ENCODE peak calls at places on chromosomes 16 and 17, in six cellular contexts. S, P, M, N, L and X are unnamed samples.

GRCh38 chr17:7042507-7043194 is 1.2 kb downstream of the SLC16A11 start:
- DNase-seq in N (no peak), P (peak), M (peak), L (no peak), S (no peak), X (no peak)

GRCh38 chr17:69607162-69607834 is 192.8 kb downstream of the MAP2K6 start:
- DNase-seq in L (peak), S (peak), M (peak), P (peak), N (peak), X (peak)

GRCh38 chr17:80938556-80938955 is 53.1 kb upstream of the CHMP6 start:
- DNase-seq in L (no peak), M (peak), N (no peak), P (no peak), S (no peak), X (no peak)

GRCh38 chr16:81651758-81652718 is 127.1 kb upstream of the PLCG2 start:
- DNase-seq in M (no peak), S (no peak), L (no peak), P (no peak), N (no peak), X (no peak)

GRCh38 chr16:159136-159849 is 6.5 kb upstream of the HBM start:
- DNase-seq in M (no peak), P (no peak), L (no peak), N (no peak), S (no peak), X (no peak)

GRCh38 chr16:79756571-79756970 is 156.0 kb upstream of the MAF start:
- DNase-seq in N (no peak), L (no peak), P (no peak), S (no peak), M (no peak), X (no peak)

GRCh38 chr17:68248886-68249872 is 1.3 kb downstream of the AMZ2 start:
- DNase-seq in L (no peak), S (no peak), N (no peak), M (no peak), P (no peak), X (no peak)

GRCh38 chr17:1997587-1998425 is 27.3 kb downstream of the RTN4RL1 start:
- DNase-seq in P (no peak), L (no peak), M (no peak), N (peak), S (no peak), X (no peak)

GRCh38 chr16:81626181-81626674 is 152.9 kb upstream of the PLCG2 start:
- DNase-seq in P (no peak), L (no peak), N (no peak), S (peak), M (no peak), X (no peak)

GRCh38 chr16:22139008-22139407 is 23.3 kb upstream of the SDR42E2 start:
- DNase-seq in N (no peak), S (no peak), P (no peak), M (no peak), L (no peak), X (no peak)

GRCh38 chr17:30427611-30428010 is 48.9 kb downstream of the CPD start:
- DNase-seq in S (no peak), N (no peak), P (no peak), L (no peak), M (no peak), X (no peak)

GRCh38 chr17:74773871-74774286 is 2.3 kb downstream of the NAT9 start:
- DNase-seq in L (no peak), M (no peak), S (peak), P (no peak), N (no peak), X (no peak)

GRCh38 chr17:77459018-77459755 is 318.4 kb downstream of the SEC14L1 start:
- DNase-seq in S (no peak), N (no peak), L (no peak), M (no peak), P (no peak), X (no peak)

GRCh38 chr16:27314986-27315332 is 1.2 kb downstream of the IL4R start:
- DNase-seq in L (no peak), S (no peak), M (no peak), N (no peak), P (no peak), X (no peak)

GRCh38 chr16:27314161-27314723 is 468 bp downstream of the IL4R start:
- DNase-seq in M (peak), N (peak), P (peak), S (peak), L (no peak), X (peak)

GRCh38 chr16:27311897-27312303 is 1.9 kb upstream of the IL4R start:
- DNase-seq in N (no peak), L (no peak), S (no peak), P (no peak), M (no peak), X (no peak)

GRCh38 chr16:27312580-27313421 is 973 bp upstream of the IL4R start:
- DNase-seq in S (no peak), P (no peak), L (no peak), M (no peak), N (no peak), X (no peak)

GRCh38 chr16:27313422-27314160 is at the start of gene IL4R:
- DNase-seq in S (peak), L (no peak), N (peak), M (peak), P (peak), X (peak)
- TF ChIP-seq POLR2A in S (peak), L (peak), N (peak), M (no peak), P (no peak), X (peak)

DNA sequence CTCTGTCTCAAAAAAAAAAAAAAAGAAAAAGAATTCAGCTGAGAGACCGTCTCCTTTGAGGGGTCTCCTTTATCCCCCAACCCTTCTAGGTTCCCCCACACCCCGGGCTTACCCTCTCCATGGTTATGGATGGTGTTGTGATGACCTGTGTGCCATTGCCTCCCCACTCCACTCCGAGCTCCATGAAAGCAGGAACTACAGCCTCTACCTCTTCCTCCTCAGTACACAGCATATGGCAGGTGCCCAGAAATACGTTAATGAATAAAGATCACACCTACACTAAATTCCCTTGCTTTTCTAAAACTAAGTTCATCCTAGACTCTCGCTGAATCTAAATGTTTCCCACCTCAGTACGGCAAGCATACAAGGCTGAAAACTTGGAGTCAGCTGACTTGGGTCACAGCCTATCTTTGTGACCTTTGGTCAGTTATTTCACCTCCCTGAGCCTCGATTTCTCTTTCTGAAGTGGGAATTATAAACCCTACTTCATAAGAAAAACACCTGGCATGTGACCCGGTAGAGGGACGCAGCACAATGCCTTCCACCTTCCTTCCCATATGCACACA is 17.1 kb downstream of the COPRS start:
- DNase-seq in S (no peak), P (no peak), M (no peak), N (no peak), L (no peak), X (no peak)
- TF ChIP-seq POLR2A in S (no peak), P (no peak), M (no peak), N (no peak), L (no peak), X (no peak)

GRCh38 chr16:88764080-88764479 is 20.9 kb downstream of the PIEZO1 start:
- DNase-seq in L (no peak), M (no peak), P (no peak), N (no peak), S (no peak), X (no peak)

GRCh38 chr16:88762941-88763340 is 22.1 kb downstream of the PIEZO1 start:
- DNase-seq in M (no peak), L (no peak), S (no peak), P (no peak), N (no peak), X (no peak)

GRCh38 chr16:88766975-88767374 is 18.0 kb downstream of the PIEZO1 start:
- DNase-seq in S (no peak), P (no peak), N (no peak), L (no peak), M (no peak), X (no peak)

GRCh38 chr16:88763502-88764053 is 21.4 kb downstream of the PIEZO1 start:
- DNase-seq in S (no peak), P (no peak), L (no peak), N (no peak), M (no peak), X (no peak)

DNA sequence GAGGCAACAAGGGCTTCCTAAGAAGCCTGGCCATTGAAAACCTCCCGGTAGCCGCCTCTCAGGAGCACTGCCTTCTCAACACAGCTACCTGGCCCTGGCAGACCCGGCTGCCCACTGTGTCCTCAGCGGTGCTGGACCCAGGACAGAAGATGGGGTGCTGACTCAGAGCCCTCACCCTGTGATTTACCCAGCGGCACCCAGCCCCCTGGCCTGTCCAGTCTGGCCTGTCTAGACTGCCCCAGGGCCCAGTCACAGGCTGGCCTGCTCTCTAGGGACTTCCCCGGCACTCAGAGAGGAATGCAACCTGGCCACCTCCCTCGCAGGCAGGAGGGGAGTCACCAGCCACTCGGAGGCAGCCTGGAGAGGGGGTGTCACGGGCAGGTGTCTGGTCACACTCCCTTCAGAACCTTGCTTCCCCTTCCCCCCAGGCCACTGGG is 20.1 kb downstream of the PIEZO1 start:
- DNase-seq in S (peak), P (no peak), N (no peak), M (no peak), L (no peak), X (peak)
- TF ChIP-seq POLR2A in S (no peak), P (no peak), N (no peak), M (no peak), L (no peak), X (no peak)

GRCh38 chr17:41972571-41973411 is 6.2 kb downstream of the CNP start:
- DNase-seq in L (no peak), S (no peak), N (no peak), M (peak), P (no peak), X (no peak)
- TF ChIP-seq POLR2A in L (no peak), S (no peak), N (no peak), M (no peak), P (no peak), X (no peak)

GRCh38 chr17:75856062-75856681 is 1.0 kb upstream of the WBP2 start:
- DNase-seq in N (peak), P (no peak), L (peak), M (no peak), S (peak), X (no peak)

GRCh38 chr17:75853410-75853809 is 1.7 kb downstream of the WBP2 start:
- DNase-seq in S (peak), P (no peak), L (no peak), N (no peak), M (no peak), X (no peak)

GRCh38 chr17:75854881-75855309 is 240 bp downstream of the WBP2 start:
- DNase-seq in P (no peak), N (no peak), S (no peak), L (no peak), M (no peak), X (no peak)

GRCh38 chr17:75855310-75856061 is at the start of gene WBP2:
- DNase-seq in P (peak), L (peak), S (peak), M (peak), N (peak), X (peak)

DNA sequence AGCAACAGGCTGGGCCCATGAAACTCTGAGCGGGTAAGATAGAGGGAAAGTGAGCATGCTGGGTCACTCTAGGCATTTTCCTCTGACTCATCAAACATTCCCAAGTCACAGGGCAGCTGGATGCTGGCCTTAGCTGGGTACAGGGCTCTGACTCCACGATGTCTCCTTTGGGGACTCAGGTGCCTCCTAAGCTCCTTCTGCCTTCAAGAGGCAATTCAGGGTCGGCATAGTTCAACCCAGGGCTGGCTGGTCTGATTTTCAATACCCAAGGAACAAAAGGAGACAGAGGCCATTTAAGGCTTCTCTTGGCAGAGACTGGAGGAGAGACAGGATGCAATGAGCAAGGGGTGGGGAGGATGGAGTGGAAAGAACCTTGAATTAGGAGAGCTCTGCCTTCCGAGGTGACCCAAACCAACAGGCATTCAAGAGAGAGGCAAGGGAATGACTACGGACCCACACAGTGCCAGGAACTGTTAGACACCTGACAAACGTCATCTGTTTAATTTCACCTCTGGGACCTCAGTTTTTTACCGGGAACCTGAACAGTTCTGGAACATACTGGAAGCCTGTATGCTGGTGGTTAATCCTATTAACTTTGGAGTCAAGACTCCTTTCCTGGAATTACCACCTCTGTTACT is 905 bp downstream of the WBP2 start:
- DNase-seq in M (no peak), N (no peak), L (peak), P (no peak), S (peak), X (peak)
- TF ChIP-seq POLR2A in M (no peak), N (no peak), L (peak), P (no peak), S (no peak), X (no peak)